ENCODE peak calls at places on chromosomes 2 and 18, in six cellular contexts. T is cardiac muscle cell, U is lung, I is mucosa of descending colon, J is lower leg skin, P is thoracic aorta. D is an unnamed sample.

GRCh38 chr18:48023334-48024008 is 93.0 kb upstream of the SMAD2 start:
- DNase-seq in T (peak), U (no peak), I (peak), J (no peak), P (no peak), D (peak)

GRCh38 chr2:224151161-224151560 is 112.1 kb upstream of the SERPINE2 start:
- DNase-seq in T (no peak), U (no peak), I (no peak), J (no peak), P (no peak), D (no peak)

GRCh38 chr2:71934595-71935263 is 212.9 kb downstream of the CYP26B1 start:
- DNase-seq in T (no peak), U (peak), I (no peak), J (peak), P (no peak), D (peak)

GRCh38 chr2:217162533-217162932 is 302.7 kb upstream of the TNP1 start:
- DNase-seq in T (no peak), U (no peak), I (no peak), J (no peak), P (no peak), D (no peak)

GRCh38 chr18:55477537-55478300 is 110.3 kb downstream of the TCF4 start:
- DNase-seq in T (peak), U (no peak), I (no peak), J (no peak), P (no peak), D (peak)

GRCh38 chr2:23351388-23352141 is 33.4 kb upstream of the KLHL29 start:
- DNase-seq in T (peak), U (peak), I (peak), J (peak), P (peak), D (peak)

GRCh38 chr2:218402491-218402901 is 2.8 kb downstream of the CTDSP1 start:
- DNase-seq in T (no peak), U (no peak), I (no peak), J (no peak), P (no peak), D (no peak)

GRCh38 chr2:109374548-109375130 is 239.1 kb downstream of the SEPTIN10 start:
- DNase-seq in T (no peak), U (no peak), I (no peak), J (no peak), P (no peak), D (no peak)

GRCh38 chr2:128630974-128631697 is 312.5 kb upstream of the HS6ST1 start:
- DNase-seq in T (no peak), U (no peak), I (no peak), J (no peak), P (no peak), D (no peak)

GRCh38 chr2:45637440-45637839 is 14.0 kb upstream of the PRKCE start:
- DNase-seq in T (no peak), U (no peak), I (no peak), J (no peak), P (no peak), D (peak)

GRCh38 chr18:22422909-22423548 is 5.3 kb upstream of the CTAGE1 start:
- DNase-seq in T (no peak), U (peak), I (no peak), J (peak), P (peak), D (peak)

GRCh38 chr18:3089579-3089978 is 76.6 kb upstream of the LPIN2 start:
- DNase-seq in T (no peak), U (no peak), I (no peak), J (no peak), P (no peak), D (peak)

GRCh38 chr2:218396688-218397501 is 2.8 kb upstream of the CTDSP1 start:
- DNase-seq in T (peak), U (peak), I (peak), J (peak), P (no peak), D (peak)

GRCh38 chr18:9569178-9569577 is 45.2 kb downstream of the PPP4R1 start:
- DNase-seq in T (no peak), U (no peak), I (peak), J (no peak), P (no peak), D (no peak)

GRCh38 chr2:120898496-120898895 is 162.8 kb downstream of the GLI2 start:
- DNase-seq in T (no peak), U (no peak), I (no peak), J (no peak), P (no peak), D (no peak)

GRCh38 chr18:2994603-2995432 is 18.1 kb downstream of the LPIN2 start:
- DNase-seq in T (no peak), U (no peak), I (no peak), J (no peak), P (no peak), D (peak)

GRCh38 chr2:31265234-31265633 is 31.3 kb downstream of the EHD3 start:
- DNase-seq in T (no peak), U (no peak), I (no peak), J (no peak), P (no peak), D (no peak)

GRCh38 chr2:15447381-15447780 is 113.8 kb downstream of the NBAS start:
- DNase-seq in T (no peak), U (no peak), I (no peak), J (no peak), P (no peak), D (no peak)

GRCh38 chr2:20135631-20136050 is 84.2 kb upstream of the LAPTM4A start:
- DNase-seq in T (peak), U (peak), I (peak), J (peak), P (no peak), D (peak)

GRCh38 chr2:70248810-70249438 is 496 bp upstream of the TIA1 start:
- DNase-seq in T (peak), U (peak), I (peak), J (peak), P (peak), D (peak)

GRCh38 chr2:1881998-1882397 is 137.7 kb upstream of the PXDN start:
- DNase-seq in T (no peak), U (no peak), I (no peak), J (no peak), P (no peak), D (no peak)

GRCh38 chr2:27915874-27916273 is 25.3 kb downstream of the BABAM2 start:
- DNase-seq in T (no peak), U (no peak), I (no peak), J (no peak), P (no peak), D (no peak)

GRCh38 chr2:120833127-120833675 is 97.5 kb downstream of the GLI2 start:
- DNase-seq in T (no peak), U (no peak), I (peak), J (no peak), P (no peak), D (no peak)

GRCh38 chr18:38575648-38576047 is 1010.0 kb upstream of the CELF4 start:
- DNase-seq in T (no peak), U (no peak), I (no peak), J (no peak), P (no peak), D (no peak)

GRCh38 chr2:27756091-27756490 is 15.4 kb upstream of the MRPL33 start:
- DNase-seq in T (no peak), U (no peak), I (no peak), J (no peak), P (no peak), D (no peak)

GRCh38 chr2:61013382-61013781 is 4.1 kb upstream of the PEX13 start:
- DNase-seq in T (no peak), U (no peak), I (no peak), J (no peak), P (no peak), D (no peak)

GRCh38 chr2:120066708-120067547 is 54.1 kb downstream of the EPB41L5 start:
- DNase-seq in T (peak), U (peak), I (no peak), J (no peak), P (no peak), D (peak)

GRCh38 chr18:10094608-10095137 is 180.9 kb downstream of the VAPA start:
- DNase-seq in T (no peak), U (no peak), I (no peak), J (no peak), P (no peak), D (no peak)

GRCh38 chr18:59509477-59510173 is 150.6 kb upstream of the LMAN1 start:
- DNase-seq in T (no peak), U (peak), I (no peak), J (peak), P (no peak), D (no peak)

GRCh38 chr2:215210082-215210481 is 71.7 kb upstream of the ABCA12 start:
- DNase-seq in T (no peak), U (no peak), I (no peak), J (no peak), P (no peak), D (no peak)

GRCh38 chr2:1701556-1702185 is 42.6 kb downstream of the PXDN start:
- DNase-seq in T (peak), U (no peak), I (no peak), J (no peak), P (no peak), D (no peak)

GRCh38 chr2:74864728-74865722 is 31.1 kb downstream of the HK2 start:
- DNase-seq in T (no peak), U (no peak), I (no peak), J (no peak), P (no peak), D (no peak)

GRCh38 chr2:118310016-118310877 is 222.0 kb downstream of the INSIG2 start:
- DNase-seq in T (peak), U (no peak), I (peak), J (no peak), P (no peak), D (no peak)

GRCh38 chr2:118309201-118310015 is 221.1 kb downstream of the INSIG2 start:
- DNase-seq in T (no peak), U (no peak), I (no peak), J (no peak), P (no peak), D (no peak)

GRCh38 chr2:118307864-118308263 is 219.6 kb downstream of the INSIG2 start:
- DNase-seq in T (no peak), U (no peak), I (no peak), J (no peak), P (no peak), D (no peak)

GRCh38 chr2:118312963-118313756 is 224.9 kb downstream of the INSIG2 start:
- DNase-seq in T (no peak), U (no peak), I (no peak), J (no peak), P (no peak), D (no peak)

DNA sequence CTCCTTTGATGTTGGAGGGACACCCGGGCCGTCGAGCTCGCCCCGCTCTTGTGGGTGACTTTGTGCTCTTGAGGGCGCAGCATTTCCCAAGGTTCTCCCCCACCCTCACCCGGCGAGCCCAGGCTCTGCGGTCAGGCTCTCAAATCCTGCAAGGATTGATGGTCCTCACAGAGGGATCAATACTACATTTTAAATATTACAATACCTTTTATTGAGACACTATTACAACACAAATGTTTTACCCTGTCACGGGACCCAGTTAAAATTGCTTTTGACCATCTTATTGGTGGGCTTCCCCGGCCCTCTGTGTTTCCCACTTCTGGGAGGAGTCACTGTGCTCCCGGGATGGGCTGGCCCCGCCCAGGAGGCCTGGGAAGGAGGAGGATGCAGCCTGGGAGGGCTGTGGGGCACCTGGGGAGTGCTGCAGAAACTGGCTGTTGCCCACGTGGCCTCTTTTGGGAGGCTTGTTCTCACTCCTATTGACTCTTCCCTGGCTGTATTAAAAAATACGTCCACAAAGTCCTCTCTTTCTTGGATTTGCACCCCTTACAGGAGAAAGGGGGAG is 222.7 kb downstream of the INSIG2 start:
- DNase-seq in T (no peak), U (no peak), I (no peak), J (no peak), P (no peak), D (no peak)
- H3K4me3 ChIP-seq in T (no peak), U (no peak), I (no peak), J (no peak), P (peak), D (no peak)

GRCh38 chr18:79445221-79445620 is 49.5 kb downstream of the NFATC1 start:
- DNase-seq in T (no peak), U (no peak), I (no peak), J (no peak), P (no peak), D (no peak)
- TF ChIP-seq CTCF in T (no peak), U (no peak), I (no peak), J (no peak), P (no peak), D (no peak)

GRCh38 chr2:111221701-111222100 is 101.0 kb downstream of the BCL2L11 start:
- DNase-seq in T (no peak), U (peak), I (no peak), J (no peak), P (no peak), D (no peak)

GRCh38 chr2:111219734-111220505 is 99.2 kb downstream of the BCL2L11 start:
- DNase-seq in T (no peak), U (peak), I (no peak), J (no peak), P (no peak), D (no peak)

GRCh38 chr2:111219285-111219684 is 98.6 kb downstream of the BCL2L11 start:
- DNase-seq in T (peak), U (peak), I (no peak), J (no peak), P (no peak), D (no peak)

GRCh38 chr2:111213877-111214276 is 93.2 kb downstream of the BCL2L11 start:
- DNase-seq in T (no peak), U (no peak), I (no peak), J (no peak), P (no peak), D (no peak)

GRCh38 chr2:111216811-111217652 is 96.3 kb downstream of the BCL2L11 start:
- DNase-seq in T (no peak), U (peak), I (no peak), J (no peak), P (no peak), D (no peak)
- H3K4me3 ChIP-seq in T (no peak), U (no peak), I (no peak), J (no peak), P (no peak), D (no peak)

GRCh38 chr2:221374234-221374633 is 197.9 kb downstream of the EPHA4 start:
- DNase-seq in T (no peak), U (no peak), I (no peak), J (no peak), P (no peak), D (no peak)

GRCh38 chr2:221371347-221371746 is 200.8 kb downstream of the EPHA4 start:
- DNase-seq in T (no peak), U (no peak), I (no peak), J (no peak), P (no peak), D (no peak)

GRCh38 chr2:221370942-221371221 is 201.2 kb downstream of the EPHA4 start:
- DNase-seq in T (no peak), U (no peak), I (no peak), J (no peak), P (no peak), D (no peak)

GRCh38 chr2:221370076-221370941 is 201.8 kb downstream of the EPHA4 start:
- DNase-seq in T (no peak), U (no peak), I (no peak), J (no peak), P (no peak), D (no peak)

DNA sequence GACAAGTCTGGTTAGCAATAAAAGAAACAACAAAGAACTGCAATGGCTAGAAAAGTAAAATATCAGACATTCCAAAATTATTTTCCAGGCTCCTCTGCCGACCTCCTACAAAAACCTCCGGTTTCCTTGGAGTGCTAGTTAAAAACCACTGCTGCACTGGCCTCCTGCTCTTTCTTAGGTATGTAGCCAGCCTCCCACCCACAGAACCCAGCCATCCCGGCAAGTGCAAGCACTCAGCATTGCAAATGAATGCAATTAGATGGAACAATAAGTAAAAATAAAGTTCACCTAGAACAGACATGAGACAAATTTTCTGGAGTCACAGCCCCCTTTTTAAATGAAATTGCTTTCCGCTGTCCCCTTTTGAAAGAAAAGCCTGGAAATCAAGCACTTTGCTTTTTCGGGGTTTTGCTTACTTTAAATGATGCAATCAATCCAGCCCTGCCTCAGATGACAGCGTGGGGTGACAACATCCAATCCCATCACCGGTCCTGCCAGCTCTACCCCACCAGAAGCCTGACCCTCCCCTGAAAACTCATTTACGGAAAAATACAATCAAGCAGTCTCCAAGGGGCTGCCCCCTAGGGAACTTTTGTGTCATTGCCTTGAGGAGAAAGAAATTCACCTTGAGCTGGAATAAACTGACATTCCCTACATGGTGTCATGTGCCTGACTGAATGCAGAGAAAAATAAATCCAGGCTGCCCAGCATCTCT is 199.8 kb downstream of the EPHA4 start:
- DNase-seq in T (peak), U (no peak), I (no peak), J (no peak), P (no peak), D (no peak)
- TF ChIP-seq CTCF in T (peak), U (no peak), I (no peak), J (no peak), P (no peak), D (no peak)

D was measured in body of pancreas.